ENCODE peak calls at places on chromosome 17, in ten cellular contexts. T is upper lobe of right lung; R is activated T-cell treated with anti-CD3 and anti-CD28 coated beads, Interleukin-2, amount 50 U/mL, for 72 hours; I is upper lobe of left lung; F is foreskin keratinocyte; L is IMR-90; J is stimulated activated naive B cell treated with anti-CD40 and anti-IgM and Interleukin-4, amounts not matched to agents 10 μg/mL and 1 μg/mL and 100 μg/mL, for 72 hours; A is T-cell; K is psoas muscle; W is pancreas. D is an unnamed sample.

GRCh38 chr17:18071751-18072150 is 16.0 kb upstream of the DRG2 start:
- ATAC-seq in T (no peak), R (peak; percentile 68), I (no peak), F (no peak), L (no peak), J (no peak), A (no peak), K (no peak), W (no peak), D (no peak)

GRCh38 chr17:50238594-50239287 is 35.5 kb upstream of the TMEM92 start:
- ATAC-seq in T (no peak), R (no peak), I (no peak), F (no peak), L (peak; percentile 54), J (no peak), A (no peak), K (no peak), W (peak; percentile 67), D (no peak)

GRCh38 chr17:77796201-77796860 is 162.2 kb upstream of the TNRC6C start:
- ATAC-seq in T (no peak), R (no peak), I (no peak), F (no peak), L (no peak), J (no peak), A (no peak), K (no peak), W (no peak), D (no peak)

GRCh38 chr17:2302740-2303277 is 776 bp downstream of the SMG6 start:
- ATAC-seq in T (no peak), R (peak; percentile 1), I (no peak), F (no peak), L (no peak), J (peak; percentile 2), A (peak; percentile 2), K (peak; percentile 5), W (peak; percentile 6), D (peak; percentile 3)

GRCh38 chr17:42833771-42834422 is 700 bp downstream of the PSME3 start:
- ATAC-seq in T (no peak), R (no peak), I (peak; percentile 23), F (no peak), L (no peak), J (no peak), A (no peak), K (peak; percentile 21), W (peak; percentile 4), D (peak; percentile 27)

GRCh38 chr17:57488856-57489255 is 232.5 kb downstream of the MSI2 start:
- ATAC-seq in T (no peak), R (no peak), I (no peak), F (no peak), L (no peak), J (no peak), A (no peak), K (peak; percentile 84), W (no peak), D (no peak)

GRCh38 chr17:49403514-49404289 is 11.0 kb downstream of the PHB1 start:
- ATAC-seq in T (peak; percentile 40), R (no peak), I (no peak), F (no peak), L (no peak), J (no peak), A (peak; percentile 28), K (no peak), W (no peak), D (no peak)

GRCh38 chr17:2090804-2091534 is 36.1 kb downstream of the HIC1 start:
- ATAC-seq in T (peak; percentile 5), R (no peak), I (no peak), F (peak; percentile 68), L (peak; percentile 90), J (no peak), A (no peak), K (peak; percentile 57), W (no peak), D (no peak)

GRCh38 chr17:2701996-2702741 is 9.4 kb downstream of the CLUH start:
- ATAC-seq in T (no peak), R (no peak), I (no peak), F (no peak), L (no peak), J (no peak), A (no peak), K (no peak), W (no peak), D (no peak)

GRCh38 chr17:79922798-79923197 is 83.6 kb upstream of the CBX4 start:
- ATAC-seq in T (no peak), R (no peak), I (no peak), F (no peak), L (no peak), J (no peak), A (no peak), K (no peak), W (no peak), D (no peak)

GRCh38 chr17:6910987-6911603 is 79.6 kb upstream of the TEKT1 start:
- ATAC-seq in T (no peak), R (no peak), I (no peak), F (no peak), L (peak; percentile 50), J (no peak), A (no peak), K (no peak), W (no peak), D (no peak)

GRCh38 chr17:17692353-17693252 is 11.3 kb downstream of the RAI1 start:
- ATAC-seq in T (no peak), R (no peak), I (no peak), F (no peak), L (no peak), J (no peak), A (no peak), K (no peak), W (no peak), D (no peak)

GRCh38 chr17:47686661-47687327 is 7.2 kb upstream of the TBKBP1 start:
- ATAC-seq in T (no peak), R (no peak), I (no peak), F (no peak), L (peak; percentile 4), J (no peak), A (no peak), K (peak; percentile 16), W (peak; percentile 47), D (no peak)

GRCh38 chr17:41871789-41872188 is 6.6 kb upstream of the KLHL11 start:
- ATAC-seq in T (no peak), R (no peak), I (no peak), F (no peak), L (no peak), J (no peak), A (no peak), K (no peak), W (no peak), D (no peak)

GRCh38 chr17:50372222-50372621 is 762 bp downstream of the MRPL27 start:
- ATAC-seq in T (no peak), R (no peak), I (no peak), F (no peak), L (peak; percentile 12), J (no peak), A (no peak), K (peak; percentile 4), W (no peak), D (no peak)

GRCh38 chr17:82120148-82120547 is 22.1 kb upstream of the FASN start:
- ATAC-seq in T (no peak), R (peak; percentile 91), I (no peak), F (no peak), L (peak; percentile 90), J (no peak), A (peak; percentile 91), K (no peak), W (no peak), D (no peak)

GRCh38 chr17:78977992-78978973 is 1.4 kb downstream of the LGALS3BP start:
- ATAC-seq in T (peak; percentile 1), R (no peak), I (no peak), F (no peak), L (no peak), J (no peak), A (no peak), K (peak; percentile 46), W (peak; percentile 13), D (no peak)

GRCh38 chr17:61379457-61380216 is 20.0 kb upstream of the TBX2 start:
- ATAC-seq in T (no peak), R (no peak), I (no peak), F (no peak), L (peak; percentile 31), J (no peak), A (no peak), K (no peak), W (no peak), D (no peak)

GRCh38 chr17:27555364-27555763 is 75.6 kb upstream of the LGALS9 start:
- ATAC-seq in T (no peak), R (no peak), I (no peak), F (no peak), L (no peak), J (peak; percentile 62), A (no peak), K (no peak), W (no peak), D (no peak)

GRCh38 chr17:58323420-58324408 is 4.9 kb downstream of the TSPOAP1 start:
- ATAC-seq in T (no peak), R (peak; percentile 1), I (no peak), F (no peak), L (peak; percentile 4), J (no peak), A (no peak), K (no peak), W (peak; percentile 3), D (no peak)

GRCh38 chr17:66365204-66365524 is 62.8 kb downstream of the PRKCA start:
- ATAC-seq in T (no peak), R (peak; percentile 42), I (no peak), F (no peak), L (no peak), J (peak; percentile 72), A (no peak), K (no peak), W (no peak), D (peak; percentile 83)

GRCh38 chr17:77916771-77917481 is 41.6 kb upstream of the TNRC6C start:
- ATAC-seq in T (peak; percentile 94), R (no peak), I (peak; percentile 59), F (no peak), L (no peak), J (peak; percentile 95), A (peak; percentile 78), K (no peak), W (peak; percentile 22), D (no peak)

GRCh38 chr17:83186226-83186625 is 106.8 kb downstream of the METRNL start:
- ATAC-seq in T (no peak), R (no peak), I (no peak), F (no peak), L (no peak), J (no peak), A (no peak), K (no peak), W (no peak), D (no peak)

GRCh38 chr17:77677210-77677609 is 281.3 kb upstream of the TNRC6C start:
- ATAC-seq in T (no peak), R (no peak), I (no peak), F (no peak), L (no peak), J (no peak), A (no peak), K (peak; percentile 62), W (no peak), D (no peak)

GRCh38 chr17:78069695-78070094 is 58.9 kb downstream of the TMC6 start:
- ATAC-seq in T (no peak), R (no peak), I (no peak), F (no peak), L (no peak), J (peak; percentile 96), A (no peak), K (no peak), W (no peak), D (no peak)

GRCh38 chr17:794876-795275 is 12.7 kb downstream of the MRM3 start:
- ATAC-seq in T (peak; percentile 84), R (peak; percentile 73), I (peak; percentile 74), F (no peak), L (peak; percentile 18), J (peak; percentile 81), A (peak; percentile 83), K (peak; percentile 86), W (peak; percentile 93), D (peak; percentile 24)

GRCh38 chr17:7889166-7889584 is 586 bp downstream of the CHD3 start:
- ATAC-seq in T (peak; percentile 77), R (no peak), I (peak; percentile 90), F (peak; percentile 23), L (peak; percentile 38), J (no peak), A (no peak), K (peak; percentile 91), W (peak; percentile 79), D (peak; percentile 57)

GRCh38 chr17:61635913-61636432 is 45.0 kb upstream of the NACA2 start:
- ATAC-seq in T (peak; percentile 55), R (no peak), I (no peak), F (peak; percentile 33), L (peak; percentile 63), J (peak; percentile 52), A (no peak), K (no peak), W (peak; percentile 60), D (no peak)

D was measured in esophagus mucosa.